ENCODE peak calls at places on chromosomes 13 and 19, in ten cellular contexts. U is testis, G is H9, P is GM12865, J is MM.1S, N is mesothelial cell of epicardium, H is colonic mucosa, L is PC-3, F is cardiac fibroblast, S is neural crest cell. K is an unnamed sample.

GRCh38 chr19:2214253-2214652 is 21.9 kb downstream of the PLEKHJ1 start:
- DNase-seq in J (no peak), N (no peak), L (no peak), S (no peak), F (no peak), U (no peak), G (no peak), H (no peak), P (no peak), K (no peak)

GRCh38 chr13:112996671-112997091 is 27.7 kb downstream of the MCF2L start:
- DNase-seq in L (no peak), F (no peak), N (no peak), P (no peak), U (no peak), S (no peak), G (no peak), J (no peak), H (peak), K (no peak)

GRCh38 chr19:2215281-2215751 is 20.8 kb downstream of the PLEKHJ1 start:
- DNase-seq in U (no peak), H (no peak), F (no peak), J (no peak), L (no peak), P (no peak), N (no peak), G (peak), S (no peak), K (no peak)

GRCh38 chr19:45103625-45104319 is 10.8 kb downstream of the PPP1R37 start:
- DNase-seq in S (no peak), G (no peak), P (no peak), L (no peak), F (no peak), J (no peak), U (no peak), H (no peak), N (no peak), K (no peak)

GRCh38 chr19:3359850-3360493 is 6.4 kb upstream of the NFIC start:
- DNase-seq in L (no peak), U (no peak), G (no peak), J (no peak), S (no peak), H (no peak), N (no peak), P (peak), F (no peak), K (peak)

GRCh38 chr19:10332158-10332964 is 968 bp downstream of the RAVER1 start:
- DNase-seq in N (no peak), F (no peak), J (no peak), G (no peak), L (no peak), P (no peak), U (no peak), H (peak), S (no peak), K (no peak)

GRCh38 chr19:38736413-38737280 is 7.6 kb downstream of the CAPN12 start:
- DNase-seq in L (peak), J (no peak), U (no peak), S (no peak), P (peak), N (no peak), F (no peak), H (peak), G (peak), K (peak)

GRCh38 chr13:26019241-26019640 is 32.6 kb downstream of the SHISA2 start:
- DNase-seq in L (no peak), U (no peak), N (no peak), F (no peak), H (no peak), J (no peak), G (no peak), S (no peak), P (no peak), K (no peak)

GRCh38 chr19:47509973-47510372 is 4.9 kb downstream of the NAPA start:
- DNase-seq in G (no peak), P (no peak), F (no peak), S (no peak), H (no peak), N (no peak), U (no peak), J (no peak), L (peak), K (no peak)

GRCh38 chr19:41206926-41207750 is 11.9 kb upstream of the AXL start:
- DNase-seq in N (no peak), H (peak), L (no peak), F (peak), G (peak), J (no peak), P (no peak), S (no peak), U (peak), K (no peak)

GRCh38 chr19:7725791-7726190 is 6.1 kb downstream of the CLEC4G start:
- DNase-seq in P (peak), S (no peak), L (no peak), J (no peak), N (no peak), F (no peak), H (no peak), U (no peak), G (no peak), K (no peak)

GRCh38 chr13:68846663-68847062 is 1261.0 kb upstream of the ATXN8OS start:
- DNase-seq in J (no peak), U (no peak), S (no peak), G (no peak), L (no peak), F (no peak), H (no peak), P (no peak), N (no peak), K (no peak)

GRCh38 chr13:53198699-53199098 is 170.1 kb downstream of the OLFM4 start:
- DNase-seq in P (no peak), H (no peak), J (no peak), N (no peak), F (no peak), S (no peak), G (no peak), L (no peak), U (no peak), K (no peak)

GRCh38 chr19:42345191-42345812 is 19.9 kb downstream of the MEGF8 start:
- DNase-seq in J (no peak), P (no peak), U (no peak), S (no peak), G (no peak), H (no peak), L (no peak), N (no peak), F (peak), K (no peak)

GRCh38 chr13:86051134-86052103 is 252.2 kb upstream of the SLITRK6 start:
- DNase-seq in F (no peak), G (no peak), U (no peak), N (no peak), J (no peak), L (peak), H (no peak), S (no peak), P (no peak), K (no peak)

GRCh38 chr13:105603283-105603682 is 932.2 kb downstream of the EFNB2 start:
- DNase-seq in F (no peak), N (no peak), U (no peak), G (no peak), L (no peak), J (no peak), H (no peak), P (no peak), S (no peak), K (no peak)

GRCh38 chr13:41159174-41159573 is 26.6 kb upstream of the KBTBD6 start:
- DNase-seq in N (no peak), J (peak), G (no peak), P (no peak), F (no peak), S (no peak), U (no peak), L (no peak), H (no peak), K (no peak)

GRCh38 chr13:79525458-79525857 is 44.5 kb downstream of the NDFIP2 start:
- DNase-seq in F (no peak), H (no peak), J (no peak), G (no peak), U (no peak), N (no peak), L (peak), P (no peak), S (no peak), K (peak)

GRCh38 chr19:53034948-53035675 is 9.4 kb upstream of the ERVV-2 start:
- DNase-seq in J (no peak), P (no peak), U (no peak), N (no peak), L (no peak), H (no peak), S (no peak), F (no peak), G (no peak), K (no peak)

GRCh38 chr13:31885994-31886393 is 145.6 kb upstream of the FRY start:
- DNase-seq in L (no peak), G (no peak), J (no peak), H (no peak), P (no peak), U (no peak), S (no peak), N (no peak), F (no peak), K (no peak)

GRCh38 chr13:32264407-32264806 is 50.8 kb downstream of the ZAR1L start:
- DNase-seq in U (peak), P (no peak), J (no peak), N (no peak), H (no peak), G (no peak), S (no peak), L (peak), F (peak), K (no peak)

GRCh38 chr13:37194428-37194861 is 89.0 kb upstream of the CSNK1A1L start:
- DNase-seq in G (no peak), S (no peak), U (no peak), N (no peak), J (no peak), H (no peak), P (no peak), L (peak), F (peak), K (no peak)

GRCh38 chr13:112708560-112709240 is 18.9 kb downstream of the ATP11A start:
- DNase-seq in U (no peak), G (no peak), J (no peak), P (no peak), H (no peak), L (no peak), S (no peak), N (no peak), F (no peak), K (no peak)

GRCh38 chr19:11848594-11849263 is at the start of gene ZNF439:
- DNase-seq in G (peak), U (peak), P (peak), N (peak), J (peak), H (peak), F (peak), S (peak), L (peak), K (peak)

GRCh38 chr13:42991892-42992584 is at the start of gene EPSTI1:
- DNase-seq in L (peak), N (peak), H (peak), G (peak), J (peak), U (peak), F (peak), S (peak), P (peak), K (peak)

GRCh38 chr19:5792224-5792623 is 1.3 kb upstream of the DUS3L start:
- DNase-seq in U (no peak), S (no peak), L (no peak), J (no peak), G (no peak), N (no peak), H (no peak), P (no peak), F (no peak), K (no peak)

GRCh38 chr13:94346261-94347019 is 133.0 kb downstream of the DCT start:
- DNase-seq in N (no peak), P (no peak), U (no peak), G (no peak), L (no peak), F (no peak), J (no peak), H (no peak), S (no peak), K (no peak)

GRCh38 chr13:30872685-30873443 is 33.2 kb upstream of the MEDAG start:
- DNase-seq in P (no peak), U (peak), H (no peak), J (no peak), G (peak), L (no peak), S (peak), F (peak), N (no peak), K (no peak)

GRCh38 chr13:99357149-99357596 is 50.0 kb upstream of the GPR183 start:
- DNase-seq in U (no peak), S (no peak), L (peak), J (no peak), N (no peak), G (no peak), P (peak), H (no peak), F (peak), K (peak)

GRCh38 chr19:35162471-35163326 is 8.2 kb downstream of the FXYD5 start:
- DNase-seq in F (no peak), N (no peak), G (no peak), P (no peak), J (no peak), S (no peak), H (no peak), L (peak), U (no peak), K (no peak)

GRCh38 chr13:29067306-29067945 is 247.3 kb downstream of the MTUS2 start:
- DNase-seq in F (no peak), J (no peak), H (no peak), G (no peak), S (no peak), L (no peak), U (no peak), N (no peak), P (no peak), K (no peak)

GRCh38 chr13:29059837-29060236 is 239.7 kb downstream of the MTUS2 start:
- DNase-seq in L (no peak), P (no peak), U (no peak), F (no peak), S (no peak), N (no peak), G (no peak), J (no peak), H (no peak), K (no peak)

DNA sequence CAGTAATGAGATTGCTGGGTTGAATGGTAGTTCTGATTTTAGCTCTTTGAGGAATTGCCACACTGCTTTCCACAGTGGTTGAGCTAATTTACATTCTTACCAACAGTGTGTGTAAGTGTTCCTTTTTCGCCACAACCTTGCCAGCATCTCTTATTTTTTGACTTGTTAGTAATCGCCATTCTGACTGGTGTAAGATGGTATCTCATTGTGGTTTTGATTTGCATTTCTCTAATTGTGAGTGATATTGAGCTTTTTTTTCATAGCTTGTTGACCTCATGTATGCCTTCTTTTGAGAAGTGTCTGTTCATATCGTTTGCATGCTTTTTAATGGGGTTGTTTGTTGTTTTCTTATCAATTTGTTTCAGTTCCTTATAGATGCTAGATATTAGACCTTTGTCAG is 245.0 kb downstream of the MTUS2 start:
- DNase-seq in J (no peak), P (peak), N (no peak), G (no peak), L (no peak), H (no peak), U (no peak), S (no peak), F (no peak), K (no peak)
- TF ChIP-seq CTCF in J (no peak), P (no peak), N (no peak), G (no peak), L (no peak), H (no peak), U (no peak), S (no peak), F (no peak), K (no peak)

GRCh38 chr13:27427663-27428062 is 3.2 kb downstream of the GTF3A start:
- DNase-seq in H (no peak), U (no peak), F (no peak), N (no peak), P (no peak), L (no peak), S (no peak), G (no peak), J (no peak), K (no peak)

GRCh38 chr13:27424246-27425150 is at the start of gene GTF3A:
- DNase-seq in N (peak), J (peak), L (peak), P (peak), H (peak), F (peak), S (peak), G (peak), U (peak), K (peak)

GRCh38 chr13:27428160-27428559 is 3.7 kb downstream of the GTF3A start:
- DNase-seq in J (no peak), U (no peak), F (no peak), L (no peak), P (no peak), H (no peak), N (no peak), S (no peak), G (no peak), K (no peak)

GRCh38 chr13:27425151-27425917 is 915 bp downstream of the GTF3A start:
- DNase-seq in H (peak), J (no peak), N (no peak), S (no peak), F (no peak), U (no peak), L (peak), G (no peak), P (peak), K (peak)

DNA sequence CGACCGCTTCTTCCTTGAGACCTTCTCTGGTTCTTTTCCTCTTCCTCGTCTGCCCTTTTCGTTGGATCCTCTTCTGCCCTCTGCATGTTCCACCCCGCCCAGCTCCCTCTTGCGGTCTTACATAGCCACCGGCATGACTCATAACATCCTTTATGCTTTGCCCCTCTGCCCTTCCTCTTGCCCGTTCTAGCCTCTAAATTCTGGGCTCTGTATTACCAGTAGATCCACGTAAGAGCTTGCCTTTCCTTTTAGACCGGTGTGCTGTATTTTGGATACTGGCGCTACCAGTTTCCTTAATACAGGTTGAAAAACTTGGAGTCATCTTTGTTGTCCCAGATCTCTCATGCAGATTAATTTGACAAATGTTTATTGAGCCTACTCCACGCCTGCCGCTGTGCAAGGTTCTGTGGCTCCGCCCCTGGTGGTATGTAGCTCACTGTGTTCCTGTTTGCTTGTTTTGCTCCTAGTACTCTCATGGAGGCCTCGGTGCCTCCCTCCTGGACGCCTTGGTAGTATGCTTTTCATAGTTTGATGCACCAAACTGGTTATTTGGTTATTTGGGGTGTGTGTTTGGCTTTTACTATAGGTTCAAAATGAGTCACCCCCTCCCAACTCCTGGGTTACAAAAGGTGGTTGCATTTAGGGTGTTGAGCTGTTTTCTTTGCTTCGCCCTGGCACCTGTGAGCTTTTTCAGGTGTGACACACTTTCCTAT is 1.7 kb downstream of the GTF3A start:
- DNase-seq in S (no peak), N (peak), F (peak), P (peak), G (peak), U (peak), H (peak), L (peak), J (peak), K (peak)
- TF ChIP-seq CTCF in S (peak), N (no peak), F (peak), P (peak), G (peak), U (no peak), H (no peak), L (peak), J (peak), K (no peak)

DNA sequence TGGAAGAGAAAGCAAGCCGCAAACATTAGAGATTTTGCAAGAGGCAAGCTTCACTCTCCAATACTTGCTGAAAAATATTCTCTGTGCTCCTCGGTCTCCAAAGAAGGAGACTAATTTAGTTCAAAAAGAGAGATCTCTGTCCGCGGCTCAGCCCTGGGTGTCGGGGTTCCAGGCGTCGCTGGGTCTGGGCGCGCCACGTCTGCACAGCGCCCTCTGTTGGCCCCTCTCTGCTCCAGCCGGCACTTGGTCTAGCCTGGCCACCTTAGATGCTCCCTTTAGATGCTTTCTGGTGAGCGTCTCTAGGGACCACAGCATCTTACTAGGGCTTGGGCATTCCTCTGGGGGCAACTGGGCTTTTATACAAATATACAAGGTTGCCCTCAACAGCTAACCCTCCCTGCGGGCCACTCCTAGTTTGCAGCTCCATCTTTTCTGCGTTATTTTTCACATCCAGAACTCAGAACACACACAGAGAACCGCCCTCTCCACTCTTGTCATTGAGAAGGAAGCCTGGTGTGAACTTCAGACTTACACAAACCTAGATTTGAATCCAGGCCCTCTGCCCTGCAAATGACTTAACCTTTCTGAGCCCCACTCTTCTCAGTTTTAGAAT is 78.3 kb downstream of the CYSLTR2 start:
- DNase-seq in L (peak), P (peak), S (peak), F (peak), J (peak), N (peak), H (peak), U (peak), G (peak), K (peak)
- TF ChIP-seq CTCF in L (peak), P (peak), S (peak), F (peak), J (peak), N (peak), H (peak), U (peak), G (peak), K (peak)

GRCh38 chr19:4538601-4538954 is 1.3 kb downstream of the LRG1 start:
- DNase-seq in H (no peak), N (no peak), S (no peak), J (no peak), G (no peak), L (no peak), U (no peak), F (no peak), P (no peak), K (no peak)

GRCh38 chr19:4541114-4541805 is 1.4 kb upstream of the LRG1 start:
- DNase-seq in P (no peak), S (no peak), F (no peak), U (no peak), H (no peak), J (no peak), G (no peak), L (no peak), N (no peak), K (no peak)

GRCh38 chr19:4537953-4538600 is 1.8 kb downstream of the LRG1 start:
- DNase-seq in J (no peak), H (no peak), U (peak), L (no peak), P (no peak), S (no peak), G (peak), F (no peak), N (no peak), K (no peak)

GRCh38 chr19:4539697-4540581 is at the start of gene LRG1:
- DNase-seq in J (no peak), G (no peak), H (peak), L (no peak), P (peak), N (no peak), S (no peak), U (no peak), F (peak), K (peak)

DNA sequence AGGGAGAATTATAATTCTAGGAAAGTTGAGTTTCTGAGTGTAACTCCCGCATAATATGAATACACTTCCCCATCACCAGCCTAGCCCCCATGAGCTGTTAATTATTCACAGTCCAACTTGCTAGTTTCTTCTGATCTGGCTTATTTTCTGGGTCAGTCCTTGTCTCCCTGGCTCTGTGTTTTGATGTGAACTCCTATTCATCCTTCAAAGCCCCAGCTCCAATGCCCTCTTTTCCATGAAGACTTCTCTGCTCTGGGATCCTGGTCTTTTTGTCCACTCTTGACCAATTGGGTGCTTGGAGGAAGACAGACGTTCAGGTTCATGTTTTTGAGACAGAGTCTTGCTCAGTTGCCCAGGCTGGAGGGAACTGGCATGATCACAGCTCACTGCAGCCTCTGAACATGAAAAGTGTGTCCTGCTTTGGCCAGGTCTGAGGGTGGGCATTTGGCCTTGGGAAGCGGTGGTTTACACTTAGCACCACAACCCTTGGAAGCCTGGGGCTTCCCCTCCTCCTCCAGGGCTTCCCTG is 603 bp downstream of the LRG1 start:
- DNase-seq in P (no peak), G (no peak), U (no peak), S (no peak), N (no peak), H (no peak), J (no peak), F (no peak), L (no peak), K (no peak)
- TF ChIP-seq CTCF in P (no peak), G (no peak), U (no peak), S (no peak), N (no peak), H (no peak), J (no peak), F (no peak), L (no peak), K (no peak)

K was measured in activated CD8-positive, alpha-beta T cell treated with anti-CD3 and anti-CD28 coated beads for 36 hours.